ENCODE peak calls at places on chromosomes 4 and X, in ten cellular contexts. One of them, this sample, is unnamed.
A peak's percentile ranks its signal among the peaks of the same experiment; 100 is the strongest.

GRCh38 chr4:55386073-55386472 is 9.7 kb upstream of the TMEM165 start:
- DNase-seq in sigmoid colon: no peak
- DNase-seq in prostate gland: no peak
- DNase-seq in neural progenitor cell: peak; percentile 47
- DNase-seq in HCT116: peak; percentile 34
- DNase-seq in IMR-90: peak; percentile 50
- DNase-seq in lower lobe of right lung: no peak
- DNase-seq in ovary: no peak
- DNase-seq in breast epithelium: no peak
- DNase-seq in body of pancreas: no peak
- DNase-seq in this sample: no peak

GRCh38 chr4:177204126-177204525 is 105.5 kb upstream of the NEIL3 start:
- DNase-seq in sigmoid colon: no peak
- DNase-seq in prostate gland: no peak
- DNase-seq in neural progenitor cell: no peak
- DNase-seq in HCT116: no peak
- DNase-seq in IMR-90: no peak
- DNase-seq in lower lobe of right lung: no peak
- DNase-seq in ovary: no peak
- DNase-seq in breast epithelium: no peak
- DNase-seq in body of pancreas: no peak
- DNase-seq in this sample: no peak

GRCh38 chr4:52799813-52800212 is 48.6 kb upstream of the ERVMER34-1 start:
- DNase-seq in sigmoid colon: no peak
- DNase-seq in prostate gland: no peak
- DNase-seq in neural progenitor cell: no peak
- DNase-seq in HCT116: no peak
- DNase-seq in IMR-90: no peak
- DNase-seq in lower lobe of right lung: no peak
- DNase-seq in ovary: no peak
- DNase-seq in breast epithelium: no peak
- DNase-seq in body of pancreas: no peak
- DNase-seq in this sample: no peak

GRCh38 chr4:73828945-73829344 is 7.5 kb upstream of the CXCL6 start:
- DNase-seq in sigmoid colon: no peak
- DNase-seq in prostate gland: no peak
- DNase-seq in neural progenitor cell: no peak
- DNase-seq in HCT116: no peak
- DNase-seq in IMR-90: peak; percentile 53
- DNase-seq in lower lobe of right lung: no peak
- DNase-seq in ovary: no peak
- DNase-seq in breast epithelium: no peak
- DNase-seq in body of pancreas: no peak
- DNase-seq in this sample: no peak

GRCh38 chrX:129540725-129541184 is 696 bp downstream of the OCRL start:
- DNase-seq in sigmoid colon: peak; percentile 69
- DNase-seq in prostate gland: peak; percentile 8
- DNase-seq in neural progenitor cell: no peak
- DNase-seq in HCT116: no peak
- DNase-seq in IMR-90: no peak
- DNase-seq in lower lobe of right lung: peak; percentile 39
- DNase-seq in ovary: no peak
- DNase-seq in breast epithelium: no peak
- DNase-seq in body of pancreas: peak; percentile 9
- DNase-seq in this sample: peak; percentile 59

GRCh38 chr4:126404549-126404948 is 1089.8 kb downstream of the FAT4 start:
- DNase-seq in sigmoid colon: no peak
- DNase-seq in prostate gland: no peak
- DNase-seq in neural progenitor cell: no peak
- DNase-seq in HCT116: no peak
- DNase-seq in IMR-90: peak; percentile 62
- DNase-seq in lower lobe of right lung: no peak
- DNase-seq in ovary: no peak
- DNase-seq in breast epithelium: no peak
- DNase-seq in body of pancreas: no peak
- DNase-seq in this sample: no peak

GRCh38 chr4:21869978-21870745 is 78.4 kb downstream of the KCNIP4 start:
- DNase-seq in sigmoid colon: no peak
- DNase-seq in prostate gland: no peak
- DNase-seq in neural progenitor cell: no peak
- DNase-seq in HCT116: no peak
- DNase-seq in IMR-90: no peak
- DNase-seq in lower lobe of right lung: no peak
- DNase-seq in ovary: no peak
- DNase-seq in breast epithelium: no peak
- DNase-seq in body of pancreas: no peak
- DNase-seq in this sample: no peak

GRCh38 chrX:30864383-30864785 is 24.7 kb downstream of the TAB3 start:
- DNase-seq in sigmoid colon: no peak
- DNase-seq in prostate gland: no peak
- DNase-seq in neural progenitor cell: no peak
- DNase-seq in HCT116: no peak
- DNase-seq in IMR-90: no peak
- DNase-seq in lower lobe of right lung: no peak
- DNase-seq in ovary: no peak
- DNase-seq in breast epithelium: no peak
- DNase-seq in body of pancreas: no peak
- DNase-seq in this sample: no peak

GRCh38 chr4:141637565-141637964 is 1.2 kb downstream of the IL15 start:
- DNase-seq in sigmoid colon: no peak
- DNase-seq in prostate gland: no peak
- DNase-seq in neural progenitor cell: no peak
- DNase-seq in HCT116: no peak
- DNase-seq in IMR-90: no peak
- DNase-seq in lower lobe of right lung: no peak
- DNase-seq in ovary: no peak
- DNase-seq in breast epithelium: no peak
- DNase-seq in body of pancreas: no peak
- DNase-seq in this sample: no peak

GRCh38 chr4:23805381-23805780 is 84.5 kb downstream of the PPARGC1A start:
- DNase-seq in sigmoid colon: no peak
- DNase-seq in prostate gland: no peak
- DNase-seq in neural progenitor cell: no peak
- DNase-seq in HCT116: no peak
- DNase-seq in IMR-90: peak; percentile 53
- DNase-seq in lower lobe of right lung: no peak
- DNase-seq in ovary: no peak
- DNase-seq in breast epithelium: no peak
- DNase-seq in body of pancreas: no peak
- DNase-seq in this sample: no peak

GRCh38 chrX:87518504-87518903 is 902 bp downstream of the KLHL4 start:
- DNase-seq in sigmoid colon: no peak
- DNase-seq in prostate gland: no peak
- DNase-seq in neural progenitor cell: no peak
- DNase-seq in HCT116: no peak
- DNase-seq in IMR-90: peak; percentile 18
- DNase-seq in lower lobe of right lung: no peak
- DNase-seq in ovary: no peak
- DNase-seq in breast epithelium: no peak
- DNase-seq in body of pancreas: no peak
- DNase-seq in this sample: no peak

DNA sequence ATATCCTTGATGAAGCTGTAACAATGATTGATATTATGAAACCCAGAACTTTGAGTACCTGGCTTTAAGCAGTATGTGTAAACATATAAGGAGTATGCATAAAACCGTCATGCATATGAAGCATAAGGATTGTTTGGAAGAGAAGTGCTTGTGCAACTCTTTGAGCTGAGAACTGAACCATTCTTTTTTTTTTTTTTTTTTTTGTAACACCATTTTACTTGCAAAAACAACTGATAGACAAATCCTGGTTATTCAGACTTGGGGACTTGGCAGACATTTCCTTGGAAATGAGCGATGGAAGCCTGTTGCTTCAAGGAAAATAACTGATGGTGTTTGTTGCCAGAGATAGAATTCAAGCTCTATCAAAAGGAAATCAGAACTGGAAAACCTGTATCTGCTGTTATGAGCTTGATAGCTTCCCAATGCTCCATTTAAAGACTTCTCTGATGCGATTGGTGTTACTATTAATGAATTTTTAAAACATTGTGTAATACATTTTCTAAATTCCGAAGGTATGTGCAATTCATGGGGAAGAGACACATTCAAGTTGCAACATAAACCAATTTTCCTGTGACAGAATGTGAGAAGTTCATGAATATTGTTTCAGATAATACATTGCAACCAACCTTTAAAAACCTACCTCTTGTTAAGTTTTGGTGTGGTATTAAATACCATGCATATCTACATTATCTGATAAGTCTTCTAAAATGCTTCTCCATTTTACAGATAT is 47.0 kb upstream of the FAT1 start:
- DNase-seq in sigmoid colon: no peak
- DNase-seq in prostate gland: no peak
- DNase-seq in neural progenitor cell: no peak
- DNase-seq in HCT116: no peak
- DNase-seq in IMR-90: peak; percentile 82
- DNase-seq in lower lobe of right lung: no peak
- DNase-seq in ovary: no peak
- DNase-seq in breast epithelium: no peak
- DNase-seq in body of pancreas: no peak
- DNase-seq in this sample: no peak
- H3K4me1 ChIP-seq in sigmoid colon: no peaks in the 10 kb centered on the region
- H3K4me1 ChIP-seq in prostate gland: no peaks in the 10 kb centered on the region
- H3K4me1 ChIP-seq in neural progenitor cell: peaks cover 5% of the 10 kb centered on the region
- H3K4me1 ChIP-seq in HCT116: peaks cover 7% of the 10 kb centered on the region
- H3K4me1 ChIP-seq in IMR-90: peaks cover 18% of the 10 kb centered on the region
- H3K4me1 ChIP-seq in lower lobe of right lung: no peaks in the 10 kb centered on the region
- H3K4me1 ChIP-seq in ovary: no peaks in the 10 kb centered on the region
- H3K4me1 ChIP-seq in breast epithelium: no peaks in the 10 kb centered on the region
- H3K4me1 ChIP-seq in body of pancreas: peaks cover 6% of the 10 kb centered on the region
- H3K4me1 ChIP-seq in this sample: no peaks in the 10 kb centered on the region

GRCh38 chr4:159446266-159446976 is 343.5 kb downstream of the RAPGEF2 start:
- DNase-seq in sigmoid colon: no peak
- DNase-seq in prostate gland: peak; percentile 36
- DNase-seq in neural progenitor cell: peak; percentile 69
- DNase-seq in HCT116: peak; percentile 61
- DNase-seq in IMR-90: peak; percentile 84
- DNase-seq in lower lobe of right lung: no peak
- DNase-seq in ovary: no peak
- DNase-seq in breast epithelium: no peak
- DNase-seq in body of pancreas: peak; percentile 41
- DNase-seq in this sample: no peak

GRCh38 chr4:159447296-159447695 is 344.4 kb downstream of the RAPGEF2 start:
- DNase-seq in sigmoid colon: no peak
- DNase-seq in prostate gland: no peak
- DNase-seq in neural progenitor cell: no peak
- DNase-seq in HCT116: no peak
- DNase-seq in IMR-90: no peak
- DNase-seq in lower lobe of right lung: no peak
- DNase-seq in ovary: no peak
- DNase-seq in breast epithelium: no peak
- DNase-seq in body of pancreas: no peak
- DNase-seq in this sample: no peak

GRCh38 chr4:159443975-159444374 is 341.1 kb downstream of the RAPGEF2 start:
- DNase-seq in sigmoid colon: no peak
- DNase-seq in prostate gland: no peak
- DNase-seq in neural progenitor cell: no peak
- DNase-seq in HCT116: no peak
- DNase-seq in IMR-90: peak; percentile 77
- DNase-seq in lower lobe of right lung: no peak
- DNase-seq in ovary: no peak
- DNase-seq in breast epithelium: no peak
- DNase-seq in body of pancreas: no peak
- DNase-seq in this sample: no peak

GRCh38 chr4:159445671-159446070 is 342.8 kb downstream of the RAPGEF2 start:
- DNase-seq in sigmoid colon: no peak
- DNase-seq in prostate gland: no peak
- DNase-seq in neural progenitor cell: no peak
- DNase-seq in HCT116: no peak
- DNase-seq in IMR-90: no peak
- DNase-seq in lower lobe of right lung: no peak
- DNase-seq in ovary: no peak
- DNase-seq in breast epithelium: no peak
- DNase-seq in body of pancreas: no peak
- DNase-seq in this sample: no peak

DNA sequence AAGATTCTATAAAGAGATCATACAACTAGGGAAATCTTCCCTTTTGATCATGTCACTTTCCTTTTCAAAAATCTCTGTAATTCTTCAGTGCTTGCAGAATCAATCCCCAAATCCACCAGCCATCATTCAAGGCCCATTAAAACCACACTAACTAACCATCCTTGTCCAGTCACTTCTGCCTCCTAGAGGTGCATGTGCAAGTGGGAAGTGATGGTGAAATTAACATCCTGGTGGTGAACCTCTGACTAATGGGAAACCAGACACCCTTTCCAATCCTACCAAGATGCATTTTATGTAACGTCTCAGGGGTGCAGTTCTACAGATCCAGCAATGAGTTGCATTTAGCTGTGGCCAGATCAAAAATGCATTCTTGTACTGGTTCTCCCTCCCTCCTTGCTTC is 341.8 kb downstream of the RAPGEF2 start:
- DNase-seq in sigmoid colon: no peak
- DNase-seq in prostate gland: no peak
- DNase-seq in neural progenitor cell: no peak
- DNase-seq in HCT116: no peak
- DNase-seq in IMR-90: peak; percentile 30
- DNase-seq in lower lobe of right lung: no peak
- DNase-seq in ovary: no peak
- DNase-seq in breast epithelium: no peak
- DNase-seq in body of pancreas: no peak
- DNase-seq in this sample: no peak
- TF ChIP-seq CTCF in sigmoid colon: no peak
- TF ChIP-seq CTCF in prostate gland: no peak
- TF ChIP-seq CTCF in neural progenitor cell: no peak
- TF ChIP-seq CTCF in HCT116: no peak
- TF ChIP-seq CTCF in IMR-90: peak; percentile 24
- TF ChIP-seq CTCF in lower lobe of right lung: no peak
- TF ChIP-seq CTCF in ovary: no peak
- TF ChIP-seq CTCF in breast epithelium: no peak
- TF ChIP-seq CTCF in body of pancreas: no peak
- TF ChIP-seq CTCF in this sample: no peak

GRCh38 chr4:107991945-107992625 is 2.4 kb downstream of the HADH start:
- DNase-seq in sigmoid colon: no peak
- DNase-seq in prostate gland: no peak
- DNase-seq in neural progenitor cell: no peak
- DNase-seq in HCT116: no peak
- DNase-seq in IMR-90: peak; percentile 15
- DNase-seq in lower lobe of right lung: no peak
- DNase-seq in ovary: no peak
- DNase-seq in breast epithelium: no peak
- DNase-seq in body of pancreas: no peak
- DNase-seq in this sample: no peak
- H3K4me1 ChIP-seq in sigmoid colon: peaks cover 71% of the 10 kb centered on the region
- H3K4me1 ChIP-seq in prostate gland: no peaks in the 10 kb centered on the region
- H3K4me1 ChIP-seq in neural progenitor cell: peaks cover 17% of the 10 kb centered on the region
- H3K4me1 ChIP-seq in HCT116: no peaks in the 10 kb centered on the region
- H3K4me1 ChIP-seq in IMR-90: peaks cover 2% of the 10 kb centered on the region
- H3K4me1 ChIP-seq in lower lobe of right lung: peaks cover 54% of the 10 kb centered on the region
- H3K4me1 ChIP-seq in ovary: peaks cover 12% of the 10 kb centered on the region
- H3K4me1 ChIP-seq in breast epithelium: peaks cover 4% of the 10 kb centered on the region
- H3K4me1 ChIP-seq in body of pancreas: peaks cover 57% of the 10 kb centered on the region
- H3K4me1 ChIP-seq in this sample: peaks cover 47% of the 10 kb centered on the region

DNA sequence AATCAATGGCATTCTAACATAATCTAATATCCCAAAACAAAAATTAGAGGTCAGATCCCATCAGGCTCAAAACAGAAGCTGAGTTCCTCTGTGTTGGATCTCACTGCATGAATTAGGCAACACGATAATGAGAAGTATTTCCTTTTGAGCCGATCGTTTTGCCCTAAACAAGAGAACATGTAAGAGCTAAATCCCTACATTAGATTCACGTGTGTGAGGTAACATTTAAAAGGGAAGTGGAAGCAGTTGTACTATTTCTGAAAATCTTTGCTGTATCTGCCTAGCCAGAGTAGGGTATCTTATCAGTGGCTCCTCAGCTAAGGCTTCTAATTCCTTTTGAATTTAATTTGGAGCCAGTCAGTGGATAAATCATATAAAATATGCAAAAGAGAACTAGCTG is 115.6 kb downstream of the C4orf51 start:
- DNase-seq in sigmoid colon: no peak
- DNase-seq in prostate gland: no peak
- DNase-seq in neural progenitor cell: no peak
- DNase-seq in HCT116: no peak
- DNase-seq in IMR-90: no peak
- DNase-seq in lower lobe of right lung: no peak
- DNase-seq in ovary: no peak
- DNase-seq in breast epithelium: no peak
- DNase-seq in body of pancreas: no peak
- DNase-seq in this sample: no peak
- TF ChIP-seq CTCF in sigmoid colon: no peak
- TF ChIP-seq CTCF in prostate gland: no peak
- TF ChIP-seq CTCF in neural progenitor cell: no peak
- TF ChIP-seq CTCF in HCT116: no peak
- TF ChIP-seq CTCF in IMR-90: no peak
- TF ChIP-seq CTCF in lower lobe of right lung: no peak
- TF ChIP-seq CTCF in ovary: no peak
- TF ChIP-seq CTCF in breast epithelium: no peak
- TF ChIP-seq CTCF in body of pancreas: no peak
- TF ChIP-seq CTCF in this sample: no peak